ENCODE peak calls at places on chromosomes 13 and 19, in ten cellular contexts. One of them, this sample, is unnamed. For H3K36me3, the result is how much of the 10 kb centered on the place peaks cover.

GRCh38 chr19:39420769-39421168 is 8.3 kb downstream of the PLEKHG2 start:
- DNase-seq in Panc1: no peak
- DNase-seq in breast epithelium: no peak
- DNase-seq in prostate gland: no peak
- DNase-seq in stomach: no peak
- DNase-seq in suprapubic skin: no peak
- DNase-seq in HCT116: no peak
- DNase-seq in transverse colon: no peak
- DNase-seq in esophagus muscularis mucosa: no peak
- DNase-seq in endothelial cell of umbilical vein: no peak
- DNase-seq in this sample: no peak

GRCh38 chr13:84658881-84659661 is 776.8 kb upstream of the SLITRK1 start:
- DNase-seq in Panc1: no peak
- DNase-seq in breast epithelium: no peak
- DNase-seq in prostate gland: no peak
- DNase-seq in stomach: no peak
- DNase-seq in suprapubic skin: no peak
- DNase-seq in HCT116: no peak
- DNase-seq in transverse colon: no peak
- DNase-seq in esophagus muscularis mucosa: no peak
- DNase-seq in endothelial cell of umbilical vein: no peak
- DNase-seq in this sample: no peak

GRCh38 chr19:16233081-16233776 is 35.5 kb downstream of the AP1M1 start:
- DNase-seq in Panc1: no peak
- DNase-seq in breast epithelium: no peak
- DNase-seq in prostate gland: no peak
- DNase-seq in stomach: no peak
- DNase-seq in suprapubic skin: no peak
- DNase-seq in HCT116: no peak
- DNase-seq in transverse colon: no peak
- DNase-seq in esophagus muscularis mucosa: no peak
- DNase-seq in endothelial cell of umbilical vein: no peak
- DNase-seq in this sample: no peak

GRCh38 chr13:73215807-73216206 is 157.0 kb downstream of the KLF5 start:
- DNase-seq in Panc1: no peak
- DNase-seq in breast epithelium: peak
- DNase-seq in prostate gland: no peak
- DNase-seq in stomach: peak
- DNase-seq in suprapubic skin: no peak
- DNase-seq in HCT116: no peak
- DNase-seq in transverse colon: peak
- DNase-seq in esophagus muscularis mucosa: no peak
- DNase-seq in endothelial cell of umbilical vein: no peak
- DNase-seq in this sample: peak

GRCh38 chr19:10419646-10420443 is 493 bp upstream of the PDE4A start:
- DNase-seq in Panc1: peak
- DNase-seq in breast epithelium: no peak
- DNase-seq in prostate gland: no peak
- DNase-seq in stomach: no peak
- DNase-seq in suprapubic skin: no peak
- DNase-seq in HCT116: peak
- DNase-seq in transverse colon: no peak
- DNase-seq in esophagus muscularis mucosa: no peak
- DNase-seq in endothelial cell of umbilical vein: no peak
- DNase-seq in this sample: no peak

GRCh38 chr19:15010497-15011255 is 31.0 kb upstream of the SLC1A6 start:
- DNase-seq in Panc1: no peak
- DNase-seq in breast epithelium: no peak
- DNase-seq in prostate gland: no peak
- DNase-seq in stomach: no peak
- DNase-seq in suprapubic skin: no peak
- DNase-seq in HCT116: no peak
- DNase-seq in transverse colon: no peak
- DNase-seq in esophagus muscularis mucosa: no peak
- DNase-seq in endothelial cell of umbilical vein: no peak
- DNase-seq in this sample: no peak

GRCh38 chr13:51380269-51380668 is 40.8 kb downstream of the SERPINE3 start:
- DNase-seq in Panc1: no peak
- DNase-seq in breast epithelium: no peak
- DNase-seq in prostate gland: no peak
- DNase-seq in stomach: no peak
- DNase-seq in suprapubic skin: no peak
- DNase-seq in HCT116: no peak
- DNase-seq in transverse colon: no peak
- DNase-seq in esophagus muscularis mucosa: no peak
- DNase-seq in endothelial cell of umbilical vein: peak
- DNase-seq in this sample: no peak

GRCh38 chr13:75326173-75327131 is 155.5 kb downstream of the TBC1D4 start:
- DNase-seq in Panc1: no peak
- DNase-seq in breast epithelium: no peak
- DNase-seq in prostate gland: no peak
- DNase-seq in stomach: no peak
- DNase-seq in suprapubic skin: no peak
- DNase-seq in HCT116: no peak
- DNase-seq in transverse colon: no peak
- DNase-seq in esophagus muscularis mucosa: no peak
- DNase-seq in endothelial cell of umbilical vein: peak
- DNase-seq in this sample: no peak

GRCh38 chr19:3075605-3076431 is 13.5 kb upstream of the TLE5 start:
- DNase-seq in Panc1: no peak
- DNase-seq in breast epithelium: no peak
- DNase-seq in prostate gland: no peak
- DNase-seq in stomach: peak
- DNase-seq in suprapubic skin: no peak
- DNase-seq in HCT116: no peak
- DNase-seq in transverse colon: peak
- DNase-seq in esophagus muscularis mucosa: no peak
- DNase-seq in endothelial cell of umbilical vein: peak
- DNase-seq in this sample: peak

GRCh38 chr19:17948967-17949930 is 16.4 kb downstream of the CCDC124 start:
- DNase-seq in Panc1: no peak
- DNase-seq in breast epithelium: no peak
- DNase-seq in prostate gland: no peak
- DNase-seq in stomach: no peak
- DNase-seq in suprapubic skin: no peak
- DNase-seq in HCT116: no peak
- DNase-seq in transverse colon: no peak
- DNase-seq in esophagus muscularis mucosa: no peak
- DNase-seq in endothelial cell of umbilical vein: no peak
- DNase-seq in this sample: peak

GRCh38 chr13:33448889-33449288 is 163.3 kb upstream of the STARD13 start:
- DNase-seq in Panc1: no peak
- DNase-seq in breast epithelium: no peak
- DNase-seq in prostate gland: no peak
- DNase-seq in stomach: no peak
- DNase-seq in suprapubic skin: no peak
- DNase-seq in HCT116: no peak
- DNase-seq in transverse colon: no peak
- DNase-seq in esophagus muscularis mucosa: no peak
- DNase-seq in endothelial cell of umbilical vein: no peak
- DNase-seq in this sample: no peak

GRCh38 chr13:110869805-110870706 is 44.8 kb downstream of the ANKRD10 start:
- DNase-seq in Panc1: peak
- DNase-seq in breast epithelium: peak
- DNase-seq in prostate gland: peak
- DNase-seq in stomach: peak
- DNase-seq in suprapubic skin: peak
- DNase-seq in HCT116: peak
- DNase-seq in transverse colon: peak
- DNase-seq in esophagus muscularis mucosa: peak
- DNase-seq in endothelial cell of umbilical vein: peak
- DNase-seq in this sample: peak

GRCh38 chr13:76289558-76289957 is 596.6 kb downstream of the KCTD12 start:
- DNase-seq in Panc1: no peak
- DNase-seq in breast epithelium: no peak
- DNase-seq in prostate gland: no peak
- DNase-seq in stomach: no peak
- DNase-seq in suprapubic skin: no peak
- DNase-seq in HCT116: no peak
- DNase-seq in transverse colon: no peak
- DNase-seq in esophagus muscularis mucosa: no peak
- DNase-seq in endothelial cell of umbilical vein: no peak
- DNase-seq in this sample: no peak

GRCh38 chr19:33193864-33194362 is at the start of gene LRP3:
- DNase-seq in Panc1: no peak
- DNase-seq in breast epithelium: no peak
- DNase-seq in prostate gland: peak
- DNase-seq in stomach: peak
- DNase-seq in suprapubic skin: no peak
- DNase-seq in HCT116: no peak
- DNase-seq in transverse colon: peak
- DNase-seq in esophagus muscularis mucosa: no peak
- DNase-seq in endothelial cell of umbilical vein: peak
- DNase-seq in this sample: peak

DNA sequence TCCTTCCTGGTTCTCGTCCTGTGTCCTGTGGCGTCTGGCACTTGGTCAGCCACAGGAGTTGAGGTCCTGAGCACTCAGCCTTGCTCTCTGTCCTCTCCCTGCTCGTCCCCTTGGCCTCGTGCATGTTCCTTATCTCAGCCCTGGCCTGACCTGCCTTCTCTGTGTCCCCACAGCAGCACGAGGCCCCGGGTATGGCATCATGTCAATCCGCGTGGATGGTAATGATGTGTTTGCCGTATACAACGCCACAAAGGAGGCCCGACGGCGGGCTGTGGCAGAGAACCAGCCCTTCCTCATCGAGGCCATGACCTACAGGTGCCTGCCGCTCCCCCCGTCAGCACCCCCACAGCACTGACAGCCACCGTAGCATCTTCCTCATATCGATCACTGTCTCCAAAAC is 4.7 kb downstream of the B3GNT8 start:
- DNase-seq in Panc1: no peak
- DNase-seq in breast epithelium: no peak
- DNase-seq in prostate gland: no peak
- DNase-seq in stomach: no peak
- DNase-seq in suprapubic skin: no peak
- DNase-seq in HCT116: no peak
- DNase-seq in transverse colon: no peak
- DNase-seq in esophagus muscularis mucosa: no peak
- DNase-seq in endothelial cell of umbilical vein: no peak
- DNase-seq in this sample: no peak
- H3K36me3 ChIP-seq in Panc1: under half
- H3K36me3 ChIP-seq in breast epithelium: under half
- H3K36me3 ChIP-seq in prostate gland: under half
- H3K36me3 ChIP-seq in stomach: half or more
- H3K36me3 ChIP-seq in suprapubic skin: half or more
- H3K36me3 ChIP-seq in HCT116: under half
- H3K36me3 ChIP-seq in transverse colon: under half
- H3K36me3 ChIP-seq in esophagus muscularis mucosa: half or more
- H3K36me3 ChIP-seq in endothelial cell of umbilical vein: under half
- H3K36me3 ChIP-seq in this sample: under half

DNA sequence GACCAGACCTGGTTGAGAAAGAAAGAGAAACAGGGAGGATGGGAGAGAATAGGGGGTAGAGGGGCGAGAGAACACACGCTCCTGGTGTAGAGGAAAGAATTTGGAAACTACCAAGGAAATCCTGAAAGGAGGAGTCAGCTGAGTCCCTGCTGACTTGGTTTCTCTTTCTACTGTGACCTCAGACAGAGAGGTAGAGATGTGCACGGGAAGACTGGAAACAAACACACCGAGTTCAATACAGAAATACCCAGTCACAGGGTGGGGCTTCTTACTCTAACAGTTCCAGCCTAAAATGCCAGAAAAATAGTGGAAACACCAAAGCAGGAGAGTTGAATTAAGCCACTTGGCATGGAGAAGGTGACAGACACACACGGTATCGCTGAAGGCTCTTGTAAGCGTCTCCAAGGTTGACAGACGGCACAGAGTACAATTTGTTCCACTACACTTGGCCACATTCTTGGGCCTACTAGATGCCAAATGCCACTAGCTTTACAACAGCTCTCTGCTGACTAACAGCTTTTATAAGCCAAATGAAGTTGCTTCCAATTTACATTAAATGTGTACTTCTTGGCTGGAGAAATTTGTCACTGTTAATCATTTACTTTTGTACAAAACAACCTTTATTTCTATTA is 28.0 kb downstream of the LATS2 start:
- DNase-seq in Panc1: no peak
- DNase-seq in breast epithelium: peak
- DNase-seq in prostate gland: peak
- DNase-seq in stomach: peak
- DNase-seq in suprapubic skin: no peak
- DNase-seq in HCT116: no peak
- DNase-seq in transverse colon: peak
- DNase-seq in esophagus muscularis mucosa: no peak
- DNase-seq in endothelial cell of umbilical vein: no peak
- DNase-seq in this sample: no peak
- TF ChIP-seq POLR2AphosphoS5 in Panc1: no peak
- TF ChIP-seq POLR2AphosphoS5 in breast epithelium: peak
- TF ChIP-seq POLR2AphosphoS5 in prostate gland: peak
- TF ChIP-seq POLR2AphosphoS5 in stomach: peak
- TF ChIP-seq POLR2AphosphoS5 in suprapubic skin: no peak
- TF ChIP-seq POLR2AphosphoS5 in HCT116: no peak
- TF ChIP-seq POLR2AphosphoS5 in transverse colon: peak
- TF ChIP-seq POLR2AphosphoS5 in esophagus muscularis mucosa: peak
- TF ChIP-seq POLR2AphosphoS5 in endothelial cell of umbilical vein: no peak
- TF ChIP-seq POLR2AphosphoS5 in this sample: peak

DNA sequence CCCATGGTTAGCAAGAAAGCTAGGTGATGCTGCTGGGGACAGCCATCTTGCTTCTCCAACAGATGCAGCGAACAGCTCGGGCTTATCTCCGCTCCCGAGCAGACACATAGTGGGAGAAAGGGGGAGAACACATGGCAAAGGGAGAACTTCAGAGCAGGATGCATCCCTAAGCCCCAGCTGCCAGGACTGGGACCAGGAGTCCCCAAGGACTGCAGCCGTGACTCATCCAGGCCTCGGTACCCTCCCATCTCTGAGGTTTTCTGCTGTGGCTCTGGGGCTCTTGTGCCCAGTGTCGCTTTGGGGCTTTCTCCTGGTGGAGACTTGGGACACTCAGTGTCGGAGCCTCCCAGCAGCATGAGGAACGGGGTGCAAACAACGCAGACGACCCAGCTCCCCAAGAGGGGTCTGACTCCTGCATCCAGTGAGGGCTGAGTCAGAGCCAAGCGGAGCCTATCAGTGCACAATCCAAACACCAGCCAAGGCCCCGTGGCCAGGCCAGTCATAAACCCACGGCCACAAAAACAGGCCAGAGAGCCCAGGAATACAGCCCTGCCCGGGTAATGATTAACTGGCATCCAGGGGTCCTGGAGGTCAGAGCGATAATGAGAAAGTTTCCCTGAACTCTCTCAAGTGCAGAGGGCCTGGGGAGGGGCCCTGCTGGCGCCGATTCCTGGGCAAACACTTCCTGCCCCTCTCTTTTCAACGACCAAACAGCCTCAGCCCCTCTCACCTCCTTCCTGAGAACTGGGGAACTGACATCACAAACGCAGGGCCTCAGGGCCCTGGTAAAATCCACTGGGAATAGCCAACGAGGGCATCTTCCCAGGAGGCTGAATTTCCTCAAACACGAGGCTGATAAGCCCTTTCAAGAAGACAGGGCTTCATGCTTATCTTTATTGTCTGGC is 202.9 kb downstream of the USP12 start:
- DNase-seq in Panc1: no peak
- DNase-seq in breast epithelium: no peak
- DNase-seq in prostate gland: no peak
- DNase-seq in stomach: peak
- DNase-seq in suprapubic skin: no peak
- DNase-seq in HCT116: no peak
- DNase-seq in transverse colon: peak
- DNase-seq in esophagus muscularis mucosa: no peak
- DNase-seq in endothelial cell of umbilical vein: no peak
- DNase-seq in this sample: no peak
- H3K27ac ChIP-seq in Panc1: peak
- H3K27ac ChIP-seq in breast epithelium: no peak
- H3K27ac ChIP-seq in prostate gland: no peak
- H3K27ac ChIP-seq in stomach: peak
- H3K27ac ChIP-seq in suprapubic skin: no peak
- H3K27ac ChIP-seq in HCT116: no peak
- H3K27ac ChIP-seq in transverse colon: peak
- H3K27ac ChIP-seq in esophagus muscularis mucosa: no peak
- H3K27ac ChIP-seq in endothelial cell of umbilical vein: no peak
- H3K27ac ChIP-seq in this sample: peak

GRCh38 chr19:34225659-34226015 is 28.7 kb upstream of the GARRE1 start:
- DNase-seq in Panc1: no peak
- DNase-seq in breast epithelium: no peak
- DNase-seq in prostate gland: no peak
- DNase-seq in stomach: no peak
- DNase-seq in suprapubic skin: no peak
- DNase-seq in HCT116: no peak
- DNase-seq in transverse colon: no peak
- DNase-seq in esophagus muscularis mucosa: no peak
- DNase-seq in endothelial cell of umbilical vein: no peak
- DNase-seq in this sample: no peak
- H3K36me3 ChIP-seq in Panc1: half or more
- H3K36me3 ChIP-seq in breast epithelium: under half
- H3K36me3 ChIP-seq in prostate gland: under half
- H3K36me3 ChIP-seq in stomach: half or more
- H3K36me3 ChIP-seq in suprapubic skin: half or more
- H3K36me3 ChIP-seq in HCT116: half or more
- H3K36me3 ChIP-seq in transverse colon: half or more
- H3K36me3 ChIP-seq in esophagus muscularis mucosa: half or more
- H3K36me3 ChIP-seq in endothelial cell of umbilical vein: under half
- H3K36me3 ChIP-seq in this sample: half or more

This sample was measured in upper lobe of left lung.